ENCODE peak calls at places on chromosomes 3 and 15, in four cellular contexts. One of them, this sample, is unnamed.

GRCh38 chr3:126146525-126147146 is 33.8 kb downstream of the ALDH1L1 start:
- DNase-seq in globus pallidus: no peak
- DNase-seq in coronary artery: no peak
- DNase-seq in OCI-LY7: no peak
- DNase-seq in this sample: no peak

GRCh38 chr3:157318639-157319288 is 117.9 kb upstream of the PTX3 start:
- DNase-seq in globus pallidus: no peak
- DNase-seq in coronary artery: no peak
- DNase-seq in OCI-LY7: no peak
- DNase-seq in this sample: no peak

GRCh38 chr3:100797921-100798491 is 88.7 kb downstream of the TFG start:
- DNase-seq in OCI-LY7: no peak
- DNase-seq in coronary artery: no peak
- DNase-seq in globus pallidus: no peak
- DNase-seq in this sample: no peak

GRCh38 chr3:122977645-122978466 is 49.7 kb downstream of the SEMA5B start:
- DNase-seq in OCI-LY7: no peak
- DNase-seq in globus pallidus: no peak
- DNase-seq in coronary artery: peak
- DNase-seq in this sample: no peak

GRCh38 chr15:40388941-40389823 is 6.7 kb downstream of the KNSTRN start:
- DNase-seq in coronary artery: no peak
- DNase-seq in globus pallidus: no peak
- DNase-seq in OCI-LY7: no peak
- DNase-seq in this sample: no peak

GRCh38 chr3:8490079-8490552 is 11.5 kb upstream of the LMCD1 start:
- DNase-seq in globus pallidus: no peak
- DNase-seq in coronary artery: no peak
- DNase-seq in OCI-LY7: no peak
- DNase-seq in this sample: no peak

GRCh38 chr3:158696618-158697017 is 24.2 kb upstream of the LXN start:
- DNase-seq in coronary artery: no peak
- DNase-seq in globus pallidus: no peak
- DNase-seq in OCI-LY7: no peak
- DNase-seq in this sample: no peak

GRCh38 chr3:87298111-87298718 is 21.8 kb upstream of the POU1F1 start:
- DNase-seq in OCI-LY7: peak
- DNase-seq in coronary artery: no peak
- DNase-seq in globus pallidus: peak
- DNase-seq in this sample: no peak

GRCh38 chr3:183924956-183925355 is 40.3 kb upstream of the PARL start:
- DNase-seq in coronary artery: no peak
- DNase-seq in globus pallidus: no peak
- DNase-seq in OCI-LY7: no peak
- DNase-seq in this sample: no peak

GRCh38 chr3:100001514-100002270 is 112.6 kb downstream of the FILIP1L start:
- DNase-seq in OCI-LY7: no peak
- DNase-seq in coronary artery: no peak
- DNase-seq in globus pallidus: no peak
- DNase-seq in this sample: no peak

GRCh38 chr3:174242311-174243041 is 616.7 kb upstream of the NAALADL2 start:
- DNase-seq in coronary artery: no peak
- DNase-seq in OCI-LY7: no peak
- DNase-seq in globus pallidus: no peak
- DNase-seq in this sample: no peak

GRCh38 chr3:10852031-10852795 is 36.2 kb downstream of the SLC6A11 start:
- DNase-seq in OCI-LY7: no peak
- DNase-seq in globus pallidus: peak
- DNase-seq in coronary artery: no peak
- DNase-seq in this sample: no peak

GRCh38 chr3:52090131-52090548 is 33.8 kb upstream of the DUSP7 start:
- DNase-seq in globus pallidus: no peak
- DNase-seq in OCI-LY7: no peak
- DNase-seq in coronary artery: peak
- DNase-seq in this sample: no peak

GRCh38 chr3:123284399-123285010 is 82.8 kb downstream of the SEC22A start:
- DNase-seq in coronary artery: no peak
- DNase-seq in globus pallidus: no peak
- DNase-seq in OCI-LY7: no peak
- DNase-seq in this sample: no peak

GRCh38 chr3:189457201-189457607 is 174.0 kb upstream of the TP63 start:
- DNase-seq in globus pallidus: no peak
- DNase-seq in coronary artery: no peak
- DNase-seq in OCI-LY7: no peak
- DNase-seq in this sample: no peak

GRCh38 chr3:147359177-147360062 is 46.9 kb downstream of the ZIC4 start:
- DNase-seq in OCI-LY7: no peak
- DNase-seq in coronary artery: no peak
- DNase-seq in globus pallidus: no peak
- DNase-seq in this sample: no peak

GRCh38 chr3:4752201-4753072 is 226.8 kb upstream of the BHLHE40 start:
- DNase-seq in coronary artery: no peak
- DNase-seq in OCI-LY7: no peak
- DNase-seq in globus pallidus: no peak
- DNase-seq in this sample: no peak

GRCh38 chr3:81764665-81765064 is 3.2 kb upstream of the GBE1 start:
- DNase-seq in OCI-LY7: no peak
- DNase-seq in coronary artery: no peak
- DNase-seq in globus pallidus: no peak
- DNase-seq in this sample: no peak

GRCh38 chr3:11323827-11324226 is 51.6 kb downstream of the ATG7 start:
- DNase-seq in globus pallidus: peak
- DNase-seq in OCI-LY7: no peak
- DNase-seq in coronary artery: no peak
- DNase-seq in this sample: no peak

GRCh38 chr3:32334675-32335074 is 57.0 kb upstream of the CMTM7 start:
- DNase-seq in globus pallidus: no peak
- DNase-seq in coronary artery: no peak
- DNase-seq in OCI-LY7: peak
- DNase-seq in this sample: no peak

GRCh38 chr3:38253704-38254103 is 11.9 kb upstream of the SLC22A13 start:
- DNase-seq in coronary artery: no peak
- DNase-seq in globus pallidus: no peak
- DNase-seq in OCI-LY7: no peak
- DNase-seq in this sample: no peak

GRCh38 chr3:123423806-123424205 is 25.1 kb downstream of the ADCY5 start:
- DNase-seq in coronary artery: no peak
- DNase-seq in OCI-LY7: no peak
- DNase-seq in globus pallidus: no peak
- DNase-seq in this sample: no peak

GRCh38 chr3:61761694-61762430 is 200.5 kb downstream of the PTPRG start:
- DNase-seq in globus pallidus: no peak
- DNase-seq in coronary artery: no peak
- DNase-seq in OCI-LY7: no peak
- DNase-seq in this sample: no peak

GRCh38 chr15:69881760-69882159 is 216.0 kb downstream of the TLE3 start:
- DNase-seq in OCI-LY7: peak
- DNase-seq in globus pallidus: no peak
- DNase-seq in coronary artery: no peak
- DNase-seq in this sample: peak

GRCh38 chr3:176362191-176362731 is 835.0 kb downstream of the TBL1XR1 start:
- DNase-seq in globus pallidus: no peak
- DNase-seq in OCI-LY7: no peak
- DNase-seq in coronary artery: no peak
- DNase-seq in this sample: no peak

GRCh38 chr3:101036213-101036618 is 43.0 kb upstream of the ABI3BP start:
- DNase-seq in OCI-LY7: no peak
- DNase-seq in globus pallidus: no peak
- DNase-seq in coronary artery: no peak
- DNase-seq in this sample: no peak

GRCh38 chr15:100705841-100706240 is 103.5 kb downstream of the ASB7 start:
- DNase-seq in globus pallidus: no peak
- DNase-seq in coronary artery: peak
- DNase-seq in OCI-LY7: no peak
- DNase-seq in this sample: no peak

GRCh38 chr3:36909181-36909580 is 35.7 kb downstream of the TRANK1 start:
- DNase-seq in OCI-LY7: no peak
- DNase-seq in globus pallidus: no peak
- DNase-seq in coronary artery: no peak
- DNase-seq in this sample: no peak

GRCh38 chr3:44687898-44688297 is 24.6 kb upstream of the ZNF502 start:
- DNase-seq in coronary artery: no peak
- DNase-seq in globus pallidus: no peak
- DNase-seq in OCI-LY7: no peak
- DNase-seq in this sample: no peak

GRCh38 chr15:64749167-64749566 is 26.2 kb downstream of the RBPMS2 start:
- DNase-seq in OCI-LY7: no peak
- DNase-seq in globus pallidus: no peak
- DNase-seq in coronary artery: no peak
- DNase-seq in this sample: no peak